ENCODE peak calls at places on chromosome 19, in eight cellular contexts. A, Q, M, C, J, F, S and U are unnamed samples.

GRCh38 chr19:2575734-2576481 is 100.0 kb downstream of the GADD45B start:
- DNase-seq in A (no peak), C (no peak), Q (peak; percentile 30), S (peak; percentile 95), M (no peak), F (no peak), J (no peak), U (peak; percentile 96)

GRCh38 chr19:48573163-48573505 is 21.2 kb downstream of the SULT2B1 start:
- DNase-seq in M (no peak), C (no peak), A (no peak), F (no peak), J (no peak), S (no peak), Q (no peak), U (no peak)

GRCh38 chr19:55620410-55620809 is 4.0 kb downstream of the ZNF784 start:
- DNase-seq in F (no peak), Q (no peak), A (no peak), C (no peak), M (no peak), J (no peak), S (peak; percentile 43), U (peak; percentile 41)

GRCh38 chr19:19486343-19487076 is 28.8 kb downstream of the TSSK6 start:
- DNase-seq in J (no peak), M (no peak), C (no peak), A (no peak), S (no peak), Q (no peak), F (no peak), U (no peak)

GRCh38 chr19:15937771-15938170 is 3.4 kb upstream of the CYP4F11 start:
- DNase-seq in M (no peak), Q (no peak), F (no peak), J (no peak), S (no peak), A (no peak), C (no peak), U (no peak)

GRCh38 chr19:6851359-6851758 is 36.0 kb upstream of the ADGRE1 start:
- DNase-seq in M (no peak), F (no peak), C (no peak), S (no peak), J (no peak), A (no peak), Q (no peak), U (no peak)

GRCh38 chr19:33428627-33429013 is 55.1 kb downstream of the CEBPG start:
- DNase-seq in J (no peak), F (no peak), C (no peak), M (no peak), A (no peak), S (no peak), Q (no peak), U (no peak)

GRCh38 chr19:14536926-14537692 is 7.7 kb downstream of the TECR start:
- DNase-seq in S (peak; percentile 94), C (no peak), F (no peak), Q (no peak), A (peak; percentile 59), M (peak; percentile 71), J (no peak), U (peak; percentile 85)

GRCh38 chr19:9323557-9323918 is 441 bp upstream of the ZNF559 start:
- DNase-seq in A (no peak), C (peak; percentile 80), S (peak; percentile 91), Q (peak; percentile 85), M (peak; percentile 66), J (peak; percentile 88), F (no peak), U (peak; percentile 92)

GRCh38 chr19:56810260-56810659 is 30.3 kb downstream of the PEG3 start:
- DNase-seq in A (no peak), Q (no peak), C (no peak), M (no peak), S (no peak), J (no peak), F (no peak), U (no peak)

GRCh38 chr19:8545743-8546142 is 31.5 kb downstream of the MYO1F start:
- DNase-seq in Q (no peak), S (no peak), J (no peak), A (no peak), F (no peak), M (no peak), C (no peak), U (no peak)

GRCh38 chr19:18503337-18503970 is 18.4 kb downstream of the ELL start:
- DNase-seq in C (no peak), A (no peak), J (no peak), Q (no peak), F (no peak), M (no peak), S (no peak), U (no peak)

GRCh38 chr19:49589391-49589790 is 1.6 kb upstream of the PRR12 start:
- DNase-seq in F (no peak), A (no peak), S (no peak), J (no peak), Q (no peak), M (no peak), C (no peak), U (no peak)

GRCh38 chr19:30668521-30669155 is 296.5 kb downstream of the ZNF536 start:
- DNase-seq in M (no peak), S (no peak), F (no peak), J (no peak), Q (no peak), C (no peak), A (no peak), U (no peak)

GRCh38 chr19:50311723-50312635 is 17.2 kb downstream of the KCNC3 start:
- DNase-seq in J (no peak), Q (peak; percentile 79), F (no peak), M (no peak), C (no peak), S (peak; percentile 38), A (peak; percentile 78), U (no peak)

GRCh38 chr19:12939292-12939606 is 840 bp downstream of the CALR start:
- DNase-seq in J (no peak), Q (no peak), M (peak; percentile 55), F (no peak), A (no peak), C (peak; percentile 30), S (peak; percentile 64), U (peak; percentile 86)

GRCh38 chr19:19595171-19595701 is 23.3 kb downstream of the PBX4 start:
- DNase-seq in J (peak; percentile 7), A (no peak), C (no peak), Q (no peak), S (peak; percentile 64), F (no peak), M (no peak), U (peak; percentile 78)

GRCh38 chr19:33456845-33457220 is 64.8 kb downstream of the PEPD start:
- DNase-seq in S (no peak), A (no peak), F (no peak), C (no peak), M (no peak), Q (no peak), J (no peak), U (no peak)

GRCh38 chr19:23070353-23070781 is 46.5 kb upstream of the ZNF730 start:
- DNase-seq in C (no peak), A (no peak), F (no peak), J (no peak), Q (no peak), M (peak; percentile 20), S (peak; percentile 60), U (peak; percentile 67)

GRCh38 chr19:13670846-13671245 is 93.5 kb upstream of the MRI1 start:
- DNase-seq in Q (peak; percentile 66), S (no peak), J (peak; percentile 70), M (no peak), F (no peak), A (no peak), C (no peak), U (no peak)

GRCh38 chr19:16024266-16025107 is 51.8 kb upstream of the TPM4 start:
- DNase-seq in M (no peak), C (no peak), Q (no peak), J (no peak), S (no peak), A (no peak), F (no peak), U (no peak)

GRCh38 chr19:50720921-50721291 is 1.3 kb upstream of the SHANK1 start:
- DNase-seq in F (no peak), J (no peak), M (no peak), C (no peak), S (no peak), Q (no peak), A (no peak), U (no peak)

GRCh38 chr19:2546128-2547032 is 70.5 kb downstream of the GADD45B start:
- DNase-seq in C (peak; percentile 43), S (peak; percentile 54), F (no peak), M (no peak), A (peak; percentile 53), J (no peak), Q (no peak), U (no peak)

GRCh38 chr19:10603084-10603872 is 16.2 kb upstream of the AP1M2 start:
- DNase-seq in A (no peak), J (no peak), C (no peak), S (peak; percentile 29), Q (no peak), F (no peak), M (peak; percentile 93), U (no peak)

GRCh38 chr19:1054102-1055027 is 12.6 kb upstream of the ARHGAP45 start:
- DNase-seq in A (no peak), F (no peak), C (no peak), Q (no peak), M (no peak), J (no peak), S (no peak), U (no peak)